ENCODE peak calls at places on chromosomes 16 and 17, in eight cellular contexts. J is neuronal stem cell; H is AG04449; K is aorta; L is upper lobe of right lung; W is epithelial cell of esophagus; I is naive thymus-derived CD4-positive, alpha-beta T cell; Y is fibroblast of the aortic adventitia. A is an unnamed sample.

GRCh38 chr17:31499771-31500554 is 108.5 kb downstream of the RAB11FIP4 start:
- DNase-seq in J (no peak), H (no peak), K (no peak), L (peak), W (peak), I (no peak), Y (peak), A (peak)

GRCh38 chr17:66087073-66087472 is 104.9 kb downstream of the CEP112 start:
- DNase-seq in J (no peak), H (no peak), K (no peak), L (no peak), W (no peak), I (no peak), Y (peak), A (no peak)

GRCh38 chr16:23310744-23311143 is 8.6 kb downstream of the SCNN1B start:
- DNase-seq in J (no peak), H (no peak), K (no peak), L (no peak), W (no peak), I (no peak), Y (no peak), A (no peak)

GRCh38 chr16:31256466-31256865 is 3.3 kb upstream of the ITGAM start:
- DNase-seq in J (no peak), H (no peak), K (no peak), L (no peak), W (no peak), I (no peak), Y (no peak), A (no peak)

GRCh38 chr17:80839401-80839800 is 152.2 kb upstream of the CHMP6 start:
- DNase-seq in J (no peak), H (no peak), K (no peak), L (no peak), W (no peak), I (no peak), Y (no peak), A (no peak)

GRCh38 chr16:66205287-66206167 is 161.0 kb upstream of the CDH5 start:
- DNase-seq in J (no peak), H (no peak), K (no peak), L (no peak), W (peak), I (no peak), Y (peak), A (no peak)

GRCh38 chr17:39622380-39623006 is 4.3 kb upstream of the PPP1R1B start:
- DNase-seq in J (no peak), H (no peak), K (no peak), L (no peak), W (no peak), I (no peak), Y (no peak), A (no peak)

GRCh38 chr17:4362141-4362540 is 4.3 kb downstream of the UBE2G1 start:
- DNase-seq in J (no peak), H (no peak), K (no peak), L (no peak), W (peak), I (no peak), Y (peak), A (no peak)

GRCh38 chr16:83533193-83533592 is 274.6 kb upstream of the HSBP1 start:
- DNase-seq in J (no peak), H (no peak), K (no peak), L (no peak), W (peak), I (no peak), Y (no peak), A (no peak)

GRCh38 chr16:67447508-67448076 is 16.7 kb downstream of the HSD11B2 start:
- DNase-seq in J (no peak), H (no peak), K (no peak), L (no peak), W (peak), I (peak), Y (peak), A (peak)

GRCh38 chr16:26335236-26335809 is 643.6 kb downstream of the HS3ST4 start:
- DNase-seq in J (no peak), H (no peak), K (no peak), L (no peak), W (no peak), I (no peak), Y (no peak), A (no peak)

GRCh38 chr17:32482568-32483320 is 4.0 kb upstream of the CDK5R1 start:
- DNase-seq in J (no peak), H (no peak), K (no peak), L (peak), W (no peak), I (no peak), Y (no peak), A (no peak)

GRCh38 chr16:12120331-12120981 is 143.9 kb downstream of the SNX29 start:
- DNase-seq in J (no peak), H (peak), K (peak), L (peak), W (no peak), I (no peak), Y (peak), A (peak)

GRCh38 chr16:77789085-77789611 is 784 bp downstream of the VAT1L start:
- DNase-seq in J (no peak), H (no peak), K (no peak), L (no peak), W (peak), I (no peak), Y (no peak), A (no peak)

GRCh38 chr16:48907906-48908634 is 298.1 kb upstream of the N4BP1 start:
- DNase-seq in J (no peak), H (no peak), K (no peak), L (no peak), W (no peak), I (no peak), Y (no peak), A (no peak)

GRCh38 chr17:19345067-19345460 is 17.5 kb downstream of the B9D1 start:
- DNase-seq in J (no peak), H (no peak), K (no peak), L (peak), W (no peak), I (no peak), Y (no peak), A (no peak)

GRCh38 chr16:78478267-78478821 is 378.9 kb downstream of the WWOX start:
- DNase-seq in J (no peak), H (no peak), K (no peak), L (no peak), W (peak), I (peak), Y (no peak), A (no peak)

GRCh38 chr16:19164285-19164684 is 3.8 kb upstream of the SYT17 start:
- DNase-seq in J (no peak), H (no peak), K (no peak), L (no peak), W (no peak), I (no peak), Y (no peak), A (no peak)

GRCh38 chr17:62892870-62893338 is 73.1 kb upstream of the TANC2 start:
- DNase-seq in J (no peak), H (peak), K (peak), L (peak), W (peak), I (no peak), Y (peak), A (peak)

GRCh38 chr17:4949321-4950074 is 1.2 kb upstream of the PFN1 start:
- DNase-seq in J (peak), H (no peak), K (peak), L (peak), W (peak), I (peak), Y (peak), A (peak)

GRCh38 chr17:15478845-15479244 is 11.4 kb upstream of the CDRT4 start:
- DNase-seq in J (no peak), H (no peak), K (no peak), L (no peak), W (no peak), I (no peak), Y (no peak), A (no peak)

GRCh38 chr16:16028311-16028999 is 79.0 kb downstream of the ABCC1 start:
- DNase-seq in J (no peak), H (no peak), K (no peak), L (no peak), W (no peak), I (no peak), Y (no peak), A (no peak)

GRCh38 chr16:2469399-2470233 is 1.5 kb upstream of the NTN3 start:
- DNase-seq in J (no peak), H (no peak), K (no peak), L (no peak), W (no peak), I (no peak), Y (no peak), A (no peak)

GRCh38 chr17:1606352-1606985 is 22.2 kb downstream of the SLC43A2 start:
- DNase-seq in J (no peak), H (no peak), K (no peak), L (no peak), W (no peak), I (no peak), Y (no peak), A (no peak)

GRCh38 chr16:75264531-75264998 is 13.1 kb upstream of the BCAR1 start:
- DNase-seq in J (no peak), H (no peak), K (peak), L (no peak), W (no peak), I (no peak), Y (peak), A (peak)

GRCh38 chr16:75262800-75263127 is 11.3 kb upstream of the BCAR1 start:
- DNase-seq in J (no peak), H (no peak), K (no peak), L (no peak), W (no peak), I (no peak), Y (no peak), A (no peak)

GRCh38 chr16:75263291-75263962 is 12.0 kb upstream of the BCAR1 start:
- DNase-seq in J (no peak), H (no peak), K (peak), L (no peak), W (no peak), I (no peak), Y (peak), A (peak)

GRCh38 chr16:75264999-75265910 is 13.8 kb upstream of the BCAR1 start:
- DNase-seq in J (no peak), H (no peak), K (peak), L (peak), W (no peak), I (no peak), Y (no peak), A (peak)

GRCh38 chr16:75263963-75264445 is 12.6 kb upstream of the BCAR1 start:
- DNase-seq in J (no peak), H (no peak), K (peak), L (no peak), W (no peak), I (no peak), Y (peak), A (peak)
- H3K4me3 ChIP-seq in J (peak), H (peak), K (peak), L (peak), W (no peak), I (no peak), Y (peak), A (peak)

GRCh38 chr16:88303890-88304819 is 78.6 kb upstream of the ZNF469 start:
- DNase-seq in J (no peak), H (peak), K (peak), L (no peak), W (peak), I (no peak), Y (peak), A (peak)
- H3K4me3 ChIP-seq in J (no peak), H (peak), K (no peak), L (no peak), W (no peak), I (no peak), Y (no peak), A (no peak)

GRCh38 chr16:5188318-5189025 is 90.9 kb upstream of the EEF2KMT start:
- DNase-seq in J (no peak), H (no peak), K (no peak), L (peak), W (no peak), I (no peak), Y (no peak), A (no peak)
- H3K4me3 ChIP-seq in J (no peak), H (no peak), K (no peak), L (no peak), W (no peak), I (no peak), Y (no peak), A (no peak)

GRCh38 chr16:84595052-84595481 is 22.8 kb downstream of the COTL1 start:
- DNase-seq in J (no peak), H (no peak), K (peak), L (peak), W (no peak), I (no peak), Y (no peak), A (no peak)
- H3K4me3 ChIP-seq in J (no peak), H (no peak), K (no peak), L (no peak), W (no peak), I (peak), Y (no peak), A (no peak)

DNA sequence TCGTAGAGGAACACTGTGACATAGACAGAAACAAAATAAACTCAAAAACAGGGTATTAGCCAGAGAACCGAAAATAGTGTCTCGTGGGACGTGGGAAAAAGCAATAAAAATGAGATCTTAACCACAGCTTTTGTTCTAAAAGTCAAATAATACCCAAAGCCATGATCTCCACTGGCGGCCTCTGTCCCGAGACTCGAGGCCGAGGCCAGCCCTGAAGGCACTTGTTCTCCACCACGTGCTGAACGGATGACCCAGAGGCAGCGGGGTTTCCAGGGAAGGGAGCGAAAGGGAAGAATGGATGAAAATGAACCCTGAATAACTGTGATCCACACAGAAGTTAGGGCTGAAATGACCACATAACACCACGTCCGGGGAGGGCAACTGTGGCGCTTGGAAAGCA is 84.8 kb upstream of the CREBBP start:
- DNase-seq in J (no peak), H (no peak), K (no peak), L (no peak), W (no peak), I (no peak), Y (no peak), A (no peak)
- H3K4me3 ChIP-seq in J (no peak), H (no peak), K (no peak), L (no peak), W (no peak), I (no peak), Y (no peak), A (no peak)

DNA sequence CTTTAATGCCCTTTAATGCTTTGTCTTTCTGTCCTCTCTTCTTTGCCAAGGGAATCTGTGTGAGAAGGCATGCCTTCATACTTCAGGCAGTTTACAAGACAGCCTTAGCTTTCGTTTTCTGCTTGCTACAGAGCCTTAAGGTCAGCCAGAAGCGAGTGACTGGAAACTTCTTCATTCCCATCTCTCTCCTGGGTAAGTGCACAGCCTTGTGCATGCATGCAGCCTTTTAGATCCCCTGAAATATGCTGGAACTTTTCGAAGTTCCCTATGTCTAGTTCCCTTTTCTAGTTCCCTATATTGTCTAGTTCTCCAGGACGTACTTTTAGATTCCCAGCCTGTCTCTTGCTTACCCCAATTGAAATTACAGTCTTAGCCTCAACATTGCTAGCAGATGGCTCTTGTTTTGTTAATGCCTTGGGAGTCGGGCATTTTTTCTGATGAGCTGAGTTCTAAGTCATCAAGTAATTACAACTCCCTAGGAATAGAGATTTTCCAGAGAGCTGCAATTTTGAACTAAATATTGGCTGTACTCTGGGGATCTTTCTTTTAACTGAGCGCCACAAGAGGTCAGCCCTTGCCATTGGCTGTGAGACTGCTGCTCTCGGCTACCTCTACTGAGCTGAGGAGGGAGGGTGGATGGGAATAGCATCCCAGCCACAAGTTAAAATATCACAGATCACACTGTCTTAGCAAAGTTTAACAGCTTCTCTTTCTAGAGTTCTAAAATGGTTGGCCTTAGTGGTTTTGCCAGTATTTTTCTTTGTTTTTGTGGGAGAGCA is 22.7 kb upstream of the PPM1D start:
- DNase-seq in J (no peak), H (no peak), K (peak), L (no peak), W (no peak), I (no peak), Y (peak), A (no peak)
- H3K4me3 ChIP-seq in J (peak), H (peak), K (peak), L (peak), W (no peak), I (peak), Y (peak), A (peak)

GRCh38 chr17:76718516-76718915 is 7.8 kb upstream of the MXRA7 start:
- DNase-seq in J (no peak), H (no peak), K (no peak), L (peak), W (no peak), I (no peak), Y (no peak), A (no peak)

GRCh38 chr17:76716146-76716833 is 5.5 kb upstream of the MXRA7 start:
- DNase-seq in J (no peak), H (peak), K (peak), L (peak), W (peak), I (no peak), Y (peak), A (peak)

GRCh38 chr17:76715462-76715830 is 4.7 kb upstream of the MXRA7 start:
- DNase-seq in J (no peak), H (no peak), K (no peak), L (no peak), W (no peak), I (no peak), Y (no peak), A (no peak)

GRCh38 chr17:76714822-76715461 is 4.2 kb upstream of the MXRA7 start:
- DNase-seq in J (no peak), H (no peak), K (peak), L (peak), W (peak), I (peak), Y (peak), A (peak)

GRCh38 chr17:76716834-76717205 is 6.1 kb upstream of the MXRA7 start:
- DNase-seq in J (no peak), H (peak), K (no peak), L (peak), W (peak), I (no peak), Y (peak), A (no peak)
- H3K4me3 ChIP-seq in J (no peak), H (no peak), K (no peak), L (no peak), W (no peak), I (no peak), Y (peak), A (no peak)

DNA sequence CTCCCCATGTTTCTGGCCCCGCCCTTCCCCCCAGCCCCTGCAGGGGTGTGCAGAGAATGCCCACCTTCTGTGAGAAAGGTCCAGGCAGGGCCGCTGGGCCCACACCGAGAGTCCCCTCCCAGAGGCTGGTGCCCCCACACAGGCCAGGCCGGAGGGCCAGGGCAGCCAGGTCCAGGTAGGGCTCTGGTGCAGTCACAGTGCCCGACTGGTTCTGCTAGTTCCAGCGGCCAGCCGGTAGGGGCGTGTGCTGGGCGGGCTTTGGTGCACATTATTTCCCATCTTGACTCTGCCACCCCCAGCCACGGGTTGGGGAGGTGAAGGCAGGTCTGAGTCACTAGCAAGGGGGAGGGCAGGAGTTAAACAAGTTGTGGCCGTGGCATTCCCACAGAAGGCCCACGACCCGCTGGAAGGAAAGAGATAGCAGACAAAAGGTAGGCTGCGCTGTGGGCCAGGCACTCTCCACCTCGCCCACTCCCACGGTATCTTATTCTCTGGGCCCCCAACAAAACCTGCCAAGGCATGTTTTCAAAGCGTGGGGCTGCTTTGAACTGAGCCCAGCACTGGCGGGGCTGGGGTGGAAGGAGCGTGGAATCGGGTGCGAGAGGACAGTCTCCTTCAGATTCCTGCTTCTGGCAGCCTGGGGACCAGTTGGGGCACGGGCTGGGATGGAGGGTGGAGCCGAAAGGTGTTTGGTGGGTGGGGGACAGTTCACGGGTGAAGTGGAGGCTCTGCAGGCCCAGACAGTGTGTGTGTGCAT is 1.9 kb downstream of the EPN3 start:
- DNase-seq in J (no peak), H (no peak), K (no peak), L (no peak), W (peak), I (no peak), Y (no peak), A (no peak)
- H3K4me3 ChIP-seq in J (no peak), H (no peak), K (no peak), L (no peak), W (peak), I (no peak), Y (no peak), A (peak)

DNA sequence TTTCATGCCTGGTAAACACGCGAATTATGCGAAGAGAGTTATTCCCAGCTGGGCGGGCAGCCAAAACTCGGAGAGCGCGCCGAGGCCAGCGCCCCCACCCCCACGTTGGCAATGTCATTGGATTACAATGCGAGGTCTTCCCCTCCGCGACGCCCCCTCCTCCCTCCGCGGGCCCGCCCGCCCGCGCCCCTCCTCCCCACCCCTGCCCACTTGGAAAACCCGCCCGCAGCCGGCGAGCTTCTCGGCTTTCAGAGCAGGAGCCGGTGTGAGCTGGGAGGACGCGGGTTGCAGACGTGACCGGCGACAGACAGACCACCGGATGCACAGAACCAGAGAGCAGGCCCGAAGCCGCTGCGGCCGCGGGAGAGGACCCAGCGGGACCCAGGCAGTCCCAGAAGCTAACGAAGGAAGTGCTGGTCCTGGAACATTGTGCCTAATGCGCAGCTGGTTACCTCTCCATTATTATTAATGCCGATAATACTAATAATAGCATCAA is 4.0 kb downstream of the NOG start:
- DNase-seq in J (peak), H (no peak), K (peak), L (no peak), W (no peak), I (no peak), Y (no peak), A (no peak)
- H3K4me3 ChIP-seq in J (no peak), H (peak), K (peak), L (peak), W (no peak), I (peak), Y (no peak), A (peak)

A was measured in heart left ventricle.